ENCODE peak calls at places on chromosome 2, in nine cellular contexts. E is uterus; X is anterior cingulate cortex; Z is GM13977; J is stimulated activated CD4-positive, alpha-beta T cell treated with anti-CD3 and anti-CD28 coated beads, TNF-alpha, amount 100 ng/mL, for 1 hour; A is pulmonary artery endothelial cell; D is endodermal cell; M is stimulated activated CD8-positive, alpha-beta memory T cell treated with anti-CD3 and anti-CD28 coated beads, Interleukin-12 subunit alpha, Interleukin-12 subunit beta, amount 100 ng/mL, for 1 hour; P is HEK293T. N is an unnamed sample.

GRCh38 chr2:42793314-42794270 is 1.2 kb upstream of the HAAO start:
- DNase-seq in E (no peak), X (no peak), Z (peak), J (no peak), A (no peak), D (no peak), M (no peak), P (no peak), N (no peak)

GRCh38 chr2:96893289-96894150 is 23.6 kb upstream of the SEMA4C start:
- DNase-seq in E (no peak), X (no peak), Z (no peak), J (no peak), A (no peak), D (no peak), M (no peak), P (no peak), N (no peak)

GRCh38 chr2:128635361-128635900 is 316.8 kb upstream of the HS6ST1 start:
- DNase-seq in E (no peak), X (no peak), Z (no peak), J (no peak), A (no peak), D (peak), M (no peak), P (no peak), N (no peak)

GRCh38 chr2:16223481-16224177 is 283.3 kb downstream of the MYCN start:
- DNase-seq in E (no peak), X (no peak), Z (no peak), J (no peak), A (no peak), D (no peak), M (no peak), P (no peak), N (no peak)

GRCh38 chr2:135875491-135876065 is 665 bp downstream of the MCM6 start:
- DNase-seq in E (peak), X (peak), Z (peak), J (peak), A (no peak), D (peak), M (peak), P (peak), N (peak)

GRCh38 chr2:212520340-212520739 is 18.3 kb downstream of the ERBB4 start:
- DNase-seq in E (no peak), X (no peak), Z (no peak), J (no peak), A (no peak), D (no peak), M (no peak), P (peak), N (no peak)

GRCh38 chr2:197904446-197904845 is 100.1 kb downstream of the PLCL1 start:
- DNase-seq in E (no peak), X (no peak), Z (no peak), J (no peak), A (no peak), D (no peak), M (no peak), P (no peak), N (peak)

GRCh38 chr2:166436976-166437375 is 57.1 kb downstream of the SCN7A start:
- DNase-seq in E (no peak), X (no peak), Z (no peak), J (no peak), A (no peak), D (no peak), M (no peak), P (no peak), N (no peak)

GRCh38 chr2:110946892-110947291 is 173.8 kb upstream of the BCL2L11 start:
- DNase-seq in E (no peak), X (no peak), Z (no peak), J (no peak), A (no peak), D (no peak), M (no peak), P (no peak), N (no peak)

GRCh38 chr2:20618886-20619521 is 31.9 kb downstream of the HS1BP3 start:
- DNase-seq in E (no peak), X (no peak), Z (no peak), J (no peak), A (no peak), D (peak), M (no peak), P (no peak), N (no peak)

N was measured in GM12865.